ENCODE peak calls at places on chromosomes 6 and 20, in nine cellular contexts. A is gastrocnemius medialis; N is upper lobe of right lung; K is stomach; S is fibroblast of pulmonary artery; D is EL; F is NB4; X is foreskin fibroblast; I is stimulated activated CD4-positive, alpha-beta T cell treated with anti-CD3 and anti-CD28 coated beads, Interleukin-12 subunit alpha, Interleukin-12 subunit beta, amount 100 ng/mL, for 4 hours. B is an unnamed sample.

GRCh38 chr6:13814176-13814937 is at the start of gene MCUR1:
- DNase-seq in N (peak), K (peak), D (peak), I (peak), S (peak), F (peak), X (peak), A (peak), B (peak)

GRCh38 chr20:61590236-61590635 is 338.2 kb downstream of the CDH4 start:
- DNase-seq in X (no peak), I (no peak), A (no peak), S (no peak), N (no peak), F (no peak), D (no peak), K (no peak), B (no peak)

GRCh38 chr6:47698342-47698787 is at the start of gene ADGRF4:
- DNase-seq in A (no peak), I (no peak), S (peak), X (peak), K (no peak), F (peak), D (peak), N (no peak), B (no peak)

GRCh38 chr6:44105993-44106740 is 21.1 kb downstream of the MRPL14 start:
- DNase-seq in F (no peak), D (no peak), X (peak), I (no peak), A (no peak), N (no peak), K (no peak), S (no peak), B (no peak)

GRCh38 chr6:17258763-17259162 is 22.4 kb upstream of the RBM24 start:
- DNase-seq in F (no peak), K (no peak), X (no peak), D (no peak), S (no peak), A (no peak), I (no peak), N (no peak), B (no peak)

GRCh38 chr6:141316236-141316635 is 816.5 kb upstream of the GJE1 start:
- DNase-seq in N (no peak), S (no peak), D (no peak), X (no peak), K (no peak), A (no peak), I (no peak), F (no peak), B (no peak)

GRCh38 chr6:167907837-167908681 is 81.3 kb downstream of the AFDN start:
- DNase-seq in I (no peak), N (no peak), S (peak), K (no peak), X (peak), A (no peak), D (peak), F (peak), B (peak)

GRCh38 chr20:10185741-10186558 is 32.7 kb upstream of the SNAP25 start:
- DNase-seq in X (no peak), N (no peak), I (no peak), D (no peak), K (peak), S (peak), A (no peak), F (no peak), B (no peak)

GRCh38 chr20:17721802-17722486 is 22.2 kb downstream of the BANF2 start:
- DNase-seq in F (no peak), K (peak), A (no peak), I (no peak), D (no peak), N (no peak), X (no peak), S (peak), B (no peak)

GRCh38 chr6:157630463-157631080 is 192.5 kb upstream of the SNX9 start:
- DNase-seq in S (no peak), I (no peak), D (no peak), K (no peak), X (no peak), F (no peak), N (no peak), A (no peak), B (no peak)

GRCh38 chr6:71621918-71622519 is 264.3 kb upstream of the RIMS1 start:
- DNase-seq in I (no peak), S (peak), A (no peak), X (no peak), N (no peak), K (no peak), D (peak), F (peak), B (no peak)

GRCh38 chr20:50690562-50690978 is 772 bp downstream of the RIPOR3 start:
- DNase-seq in X (no peak), I (no peak), D (no peak), S (no peak), K (no peak), N (no peak), F (no peak), A (no peak), B (no peak)

GRCh38 chr6:161694995-161695394 is 421.1 kb upstream of the AGPAT4 start:
- DNase-seq in A (no peak), X (peak), N (no peak), K (no peak), F (peak), D (peak), I (no peak), S (peak), B (no peak)

GRCh38 chr6:17460862-17461261 is 67.5 kb downstream of the CAP2 start:
- DNase-seq in S (no peak), X (no peak), A (no peak), N (no peak), D (no peak), K (no peak), F (no peak), I (no peak), B (no peak)

GRCh38 chr20:40251284-40251932 is 437.6 kb downstream of the MAFB start:
- DNase-seq in D (peak), N (no peak), I (no peak), K (no peak), A (no peak), X (peak), S (peak), F (peak), B (peak)

GRCh38 chr20:56249244-56249955 is 868 bp downstream of the MC3R start:
- DNase-seq in K (no peak), I (peak), A (no peak), S (peak), F (peak), N (no peak), D (peak), X (no peak), B (no peak)

GRCh38 chr6:63597142-63598000 is 25.1 kb downstream of the LOC128125822 start:
- DNase-seq in S (peak), A (no peak), N (no peak), K (no peak), X (peak), D (peak), I (no peak), F (no peak), B (no peak)

GRCh38 chr20:4869290-4870193 is 131.8 kb downstream of the SLC23A2 start:
- DNase-seq in I (no peak), K (no peak), F (no peak), X (no peak), S (no peak), A (no peak), D (no peak), N (no peak), B (no peak)

GRCh38 chr6:134722996-134723871 is 226.7 kb downstream of the ALDH8A1 start:
- DNase-seq in I (no peak), D (peak), F (no peak), N (no peak), A (no peak), K (no peak), X (peak), S (no peak), B (no peak)

GRCh38 chr6:70838907-70839285 is 118.0 kb downstream of the B3GAT2 start:
- DNase-seq in I (no peak), S (no peak), A (no peak), F (no peak), X (peak), K (no peak), D (no peak), N (no peak), B (no peak)

GRCh38 chr6:30890646-30891449 is 6.5 kb downstream of the DDR1 start:
- DNase-seq in X (no peak), A (no peak), K (no peak), D (no peak), I (no peak), N (peak), F (no peak), S (no peak), B (no peak)